ENCODE peak calls at places on chromosomes 3 and 15, in ten cellular contexts. One of them, this sample, is unnamed.

GRCh38 chr3:65532164-65532563 is 506.6 kb downstream of the MAGI1 start:
- DNase-seq in fibroblast of the aortic adventitia: peak
- DNase-seq in endothelial cell: no peak
- DNase-seq in AG08396: no peak
- DNase-seq in kidney tubule cell: no peak
- DNase-seq in ELF-1: no peak
- DNase-seq in foreskin fibroblast: no peak
- DNase-seq in NCI-H1436: no peak
- DNase-seq in iPS-NIHi11: no peak
- DNase-seq in EH: no peak
- DNase-seq in this sample: no peak

GRCh38 chr3:37993067-37993809 is 2.7 kb downstream of the VILL start:
- DNase-seq in AG08396: no peak
- DNase-seq in foreskin fibroblast: no peak
- DNase-seq in EH: no peak
- DNase-seq in NCI-H1436: no peak
- DNase-seq in kidney tubule cell: no peak
- DNase-seq in endothelial cell: no peak
- DNase-seq in fibroblast of the aortic adventitia: no peak
- DNase-seq in iPS-NIHi11: no peak
- DNase-seq in ELF-1: no peak
- DNase-seq in this sample: no peak

GRCh38 chr3:168498194-168498593 is 402.5 kb upstream of the GOLIM4 start:
- DNase-seq in AG08396: no peak
- DNase-seq in endothelial cell: no peak
- DNase-seq in foreskin fibroblast: no peak
- DNase-seq in NCI-H1436: no peak
- DNase-seq in ELF-1: no peak
- DNase-seq in EH: no peak
- DNase-seq in fibroblast of the aortic adventitia: no peak
- DNase-seq in iPS-NIHi11: no peak
- DNase-seq in kidney tubule cell: no peak
- DNase-seq in this sample: no peak

GRCh38 chr15:53978248-53978906 is at the start of gene UNC13C:
- DNase-seq in ELF-1: peak
- DNase-seq in iPS-NIHi11: peak
- DNase-seq in AG08396: no peak
- DNase-seq in kidney tubule cell: peak
- DNase-seq in endothelial cell: peak
- DNase-seq in EH: no peak
- DNase-seq in fibroblast of the aortic adventitia: peak
- DNase-seq in NCI-H1436: peak
- DNase-seq in foreskin fibroblast: no peak
- DNase-seq in this sample: no peak

GRCh38 chr15:40342421-40343313 is 1.9 kb upstream of the CCDC9B start:
- DNase-seq in endothelial cell: no peak
- DNase-seq in foreskin fibroblast: no peak
- DNase-seq in NCI-H1436: no peak
- DNase-seq in EH: peak
- DNase-seq in iPS-NIHi11: no peak
- DNase-seq in ELF-1: no peak
- DNase-seq in AG08396: no peak
- DNase-seq in kidney tubule cell: peak
- DNase-seq in fibroblast of the aortic adventitia: peak
- DNase-seq in this sample: no peak

GRCh38 chr3:12869025-12869695 is 27.8 kb upstream of the RPL32 start:
- DNase-seq in endothelial cell: peak
- DNase-seq in foreskin fibroblast: no peak
- DNase-seq in AG08396: no peak
- DNase-seq in iPS-NIHi11: peak
- DNase-seq in EH: peak
- DNase-seq in NCI-H1436: no peak
- DNase-seq in ELF-1: peak
- DNase-seq in fibroblast of the aortic adventitia: no peak
- DNase-seq in kidney tubule cell: no peak
- DNase-seq in this sample: peak

GRCh38 chr3:13244695-13245449 is 171.6 kb upstream of the IQSEC1 start:
- DNase-seq in AG08396: no peak
- DNase-seq in iPS-NIHi11: no peak
- DNase-seq in fibroblast of the aortic adventitia: peak
- DNase-seq in ELF-1: no peak
- DNase-seq in NCI-H1436: no peak
- DNase-seq in foreskin fibroblast: no peak
- DNase-seq in kidney tubule cell: peak
- DNase-seq in endothelial cell: no peak
- DNase-seq in EH: no peak
- DNase-seq in this sample: no peak

GRCh38 chr3:71859128-71859519 is 74.2 kb upstream of the PROK2 start:
- DNase-seq in fibroblast of the aortic adventitia: peak
- DNase-seq in iPS-NIHi11: peak
- DNase-seq in AG08396: no peak
- DNase-seq in NCI-H1436: peak
- DNase-seq in EH: peak
- DNase-seq in endothelial cell: no peak
- DNase-seq in foreskin fibroblast: no peak
- DNase-seq in kidney tubule cell: peak
- DNase-seq in ELF-1: no peak
- DNase-seq in this sample: no peak

GRCh38 chr15:79455361-79455760 is 23.2 kb downstream of the MINAR1 start:
- DNase-seq in EH: peak
- DNase-seq in NCI-H1436: no peak
- DNase-seq in fibroblast of the aortic adventitia: no peak
- DNase-seq in ELF-1: no peak
- DNase-seq in foreskin fibroblast: no peak
- DNase-seq in endothelial cell: no peak
- DNase-seq in kidney tubule cell: peak
- DNase-seq in iPS-NIHi11: no peak
- DNase-seq in AG08396: no peak
- DNase-seq in this sample: no peak

GRCh38 chr15:100922192-100923040 is 3.3 kb downstream of the LRRK1 start:
- DNase-seq in fibroblast of the aortic adventitia: no peak
- DNase-seq in AG08396: no peak
- DNase-seq in iPS-NIHi11: no peak
- DNase-seq in EH: no peak
- DNase-seq in ELF-1: no peak
- DNase-seq in foreskin fibroblast: no peak
- DNase-seq in kidney tubule cell: no peak
- DNase-seq in NCI-H1436: no peak
- DNase-seq in endothelial cell: no peak
- DNase-seq in this sample: no peak

GRCh38 chr3:180828723-180829408 is 83.6 kb upstream of the FXR1 start:
- DNase-seq in EH: no peak
- DNase-seq in ELF-1: no peak
- DNase-seq in AG08396: no peak
- DNase-seq in endothelial cell: no peak
- DNase-seq in iPS-NIHi11: no peak
- DNase-seq in fibroblast of the aortic adventitia: no peak
- DNase-seq in kidney tubule cell: no peak
- DNase-seq in NCI-H1436: no peak
- DNase-seq in foreskin fibroblast: no peak
- DNase-seq in this sample: no peak

GRCh38 chr3:134201201-134202130 is 49.2 kb downstream of the RYK start:
- DNase-seq in EH: peak
- DNase-seq in AG08396: peak
- DNase-seq in foreskin fibroblast: peak
- DNase-seq in NCI-H1436: no peak
- DNase-seq in kidney tubule cell: peak
- DNase-seq in endothelial cell: no peak
- DNase-seq in fibroblast of the aortic adventitia: peak
- DNase-seq in ELF-1: no peak
- DNase-seq in iPS-NIHi11: no peak
- DNase-seq in this sample: no peak

GRCh38 chr3:177525987-177526712 is 328.9 kb upstream of the TBL1XR1 start:
- DNase-seq in foreskin fibroblast: no peak
- DNase-seq in fibroblast of the aortic adventitia: peak
- DNase-seq in ELF-1: no peak
- DNase-seq in endothelial cell: no peak
- DNase-seq in AG08396: peak
- DNase-seq in iPS-NIHi11: no peak
- DNase-seq in NCI-H1436: no peak
- DNase-seq in EH: peak
- DNase-seq in kidney tubule cell: peak
- DNase-seq in this sample: no peak

GRCh38 chr3:16504242-16504641 is 9.3 kb downstream of the RFTN1 start:
- DNase-seq in foreskin fibroblast: peak
- DNase-seq in kidney tubule cell: no peak
- DNase-seq in fibroblast of the aortic adventitia: no peak
- DNase-seq in AG08396: no peak
- DNase-seq in EH: peak
- DNase-seq in endothelial cell: no peak
- DNase-seq in NCI-H1436: no peak
- DNase-seq in iPS-NIHi11: no peak
- DNase-seq in ELF-1: no peak
- DNase-seq in this sample: no peak

GRCh38 chr3:127445581-127446368 is 144.8 kb downstream of the TPRA1 start:
- DNase-seq in kidney tubule cell: no peak
- DNase-seq in iPS-NIHi11: no peak
- DNase-seq in EH: no peak
- DNase-seq in NCI-H1436: no peak
- DNase-seq in AG08396: no peak
- DNase-seq in endothelial cell: no peak
- DNase-seq in fibroblast of the aortic adventitia: no peak
- DNase-seq in ELF-1: no peak
- DNase-seq in foreskin fibroblast: no peak
- DNase-seq in this sample: no peak

GRCh38 chr15:63221346-63221745 is 31.9 kb downstream of the RAB8B start:
- DNase-seq in NCI-H1436: no peak
- DNase-seq in fibroblast of the aortic adventitia: peak
- DNase-seq in iPS-NIHi11: no peak
- DNase-seq in endothelial cell: no peak
- DNase-seq in ELF-1: no peak
- DNase-seq in AG08396: no peak
- DNase-seq in foreskin fibroblast: peak
- DNase-seq in EH: peak
- DNase-seq in kidney tubule cell: peak
- DNase-seq in this sample: no peak

GRCh38 chr3:49465269-49466034 is 4.6 kb upstream of the DAG1 start:
- DNase-seq in kidney tubule cell: no peak
- DNase-seq in ELF-1: peak
- DNase-seq in NCI-H1436: no peak
- DNase-seq in foreskin fibroblast: no peak
- DNase-seq in AG08396: no peak
- DNase-seq in endothelial cell: no peak
- DNase-seq in fibroblast of the aortic adventitia: peak
- DNase-seq in EH: no peak
- DNase-seq in iPS-NIHi11: no peak
- DNase-seq in this sample: no peak

GRCh38 chr3:42254566-42254965 is 11.4 kb downstream of the CCK start:
- DNase-seq in NCI-H1436: no peak
- DNase-seq in EH: peak
- DNase-seq in foreskin fibroblast: no peak
- DNase-seq in fibroblast of the aortic adventitia: no peak
- DNase-seq in iPS-NIHi11: no peak
- DNase-seq in kidney tubule cell: no peak
- DNase-seq in endothelial cell: no peak
- DNase-seq in AG08396: no peak
- DNase-seq in ELF-1: no peak
- DNase-seq in this sample: no peak